ENCODE peak calls at places on chromosome 7, in five cellular contexts. C is cardiac muscle cell, Q is psoas muscle, N is endodermal cell, J is IMR-90. M is an unnamed sample. For H3K4me1, the result is how much of the 10 kb centered on the place peaks cover.

GRCh38 chr7:94888542-94888941 is 18.9 kb upstream of the PPP1R9A start:
- DNase-seq in C (peak), Q (no peak), N (no peak), J (no peak), M (no peak)

GRCh38 chr7:45150199-45150598 is 7.4 kb upstream of the RAMP3 start:
- DNase-seq in C (no peak), Q (peak), N (peak), J (no peak), M (no peak)

GRCh38 chr7:138538518-138538917 is 78.5 kb downstream of the TRIM24 start:
- DNase-seq in C (no peak), Q (no peak), N (no peak), J (peak), M (no peak)

GRCh38 chr7:127396184-127396583 is 3.7 kb upstream of the ZNF800 start:
- DNase-seq in C (no peak), Q (no peak), N (peak), J (no peak), M (no peak)

GRCh38 chr7:138665249-138665648 is 35.9 kb downstream of the SVOPL start:
- DNase-seq in C (no peak), Q (no peak), N (no peak), J (no peak), M (no peak)

GRCh38 chr7:70060298-70061068 is 462.2 kb downstream of the AUTS2 start:
- DNase-seq in C (no peak), Q (no peak), N (peak), J (no peak), M (no peak)

GRCh38 chr7:77157446-77157845 is 35.0 kb downstream of the CCDC146 start:
- DNase-seq in C (no peak), Q (no peak), N (no peak), J (no peak), M (no peak)

GRCh38 chr7:11077816-11078215 is 104.1 kb downstream of the PHF14 start:
- DNase-seq in C (no peak), Q (no peak), N (no peak), J (no peak), M (no peak)

GRCh38 chr7:52163311-52163710 is 846.7 kb upstream of the COBL start:
- DNase-seq in C (no peak), Q (no peak), N (no peak), J (no peak), M (no peak)
- H3K4me1 ChIP-seq in C (under half), Q (under half), N (under half), J (under half), M (under half)

DNA sequence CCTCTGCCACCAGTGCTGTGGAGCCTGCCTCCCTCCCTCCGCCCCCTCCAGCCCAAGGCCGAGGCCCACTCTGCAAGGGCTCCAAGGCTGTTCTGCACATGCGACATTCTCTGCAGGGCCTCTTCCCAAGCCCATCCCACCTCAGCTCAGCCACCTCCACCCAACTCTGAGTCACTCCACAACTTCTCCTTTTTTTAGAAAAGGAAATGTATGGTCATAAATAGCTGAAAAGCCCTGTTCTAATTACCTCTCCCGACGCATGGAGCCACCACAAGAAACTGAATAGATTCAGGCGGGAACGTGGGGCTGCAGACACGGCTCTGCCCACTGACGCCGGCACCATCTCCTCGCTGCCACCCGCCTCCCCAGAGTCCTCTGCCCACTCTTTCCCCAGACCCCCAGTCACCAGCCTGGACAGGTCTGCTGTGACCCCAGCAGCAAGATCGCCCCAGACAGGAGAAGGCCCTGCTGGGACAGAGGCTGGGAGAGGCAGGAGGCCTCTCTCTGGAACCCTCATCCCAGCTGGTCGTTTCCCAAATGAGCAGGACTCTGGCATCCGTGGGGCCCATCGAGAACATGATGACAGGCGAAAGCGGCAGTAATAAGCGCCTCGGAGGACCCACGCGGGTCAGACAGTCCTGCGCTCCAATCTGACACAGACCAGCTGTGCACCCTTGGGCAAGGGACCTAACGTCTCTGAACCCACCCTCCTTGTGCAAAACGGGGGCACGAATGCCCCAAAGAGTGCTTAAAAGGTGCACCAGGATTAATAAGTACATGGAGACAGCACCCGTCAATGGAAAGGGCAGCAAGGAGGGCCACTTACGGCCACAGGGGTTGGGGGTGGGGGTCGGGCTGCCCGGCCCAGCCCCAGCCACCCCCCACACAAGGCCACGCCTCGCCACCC is 213.7 kb downstream of the MAD1L1 start:
- DNase-seq in C (peak), Q (peak), N (no peak), J (peak), M (peak)
- H3K4me3 ChIP-seq in C (no peak), Q (peak), N (no peak), J (no peak), M (peak)

DNA sequence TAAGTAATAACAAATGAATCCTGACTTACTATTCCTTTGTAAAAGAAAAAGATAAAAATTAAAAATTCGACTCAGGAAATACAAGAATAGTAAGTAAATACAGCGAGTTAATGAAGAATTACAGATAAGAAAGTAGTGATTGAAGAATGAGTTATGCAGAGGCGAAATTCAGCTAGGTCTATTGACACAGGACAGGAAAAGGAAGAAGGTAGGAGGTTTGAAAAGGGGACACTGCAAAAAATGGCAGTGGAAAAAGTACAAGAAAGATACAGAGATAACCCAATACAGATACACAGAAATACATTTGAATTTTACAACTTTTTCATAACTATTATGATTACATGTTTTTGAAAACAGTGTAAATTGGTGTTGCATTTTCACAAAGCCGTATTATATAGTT is 28.0 kb downstream of the JAZF1 start:
- DNase-seq in C (no peak), Q (no peak), N (no peak), J (no peak), M (no peak)
- H3K27ac ChIP-seq in C (no peak), Q (no peak), N (no peak), J (no peak), M (no peak)

DNA sequence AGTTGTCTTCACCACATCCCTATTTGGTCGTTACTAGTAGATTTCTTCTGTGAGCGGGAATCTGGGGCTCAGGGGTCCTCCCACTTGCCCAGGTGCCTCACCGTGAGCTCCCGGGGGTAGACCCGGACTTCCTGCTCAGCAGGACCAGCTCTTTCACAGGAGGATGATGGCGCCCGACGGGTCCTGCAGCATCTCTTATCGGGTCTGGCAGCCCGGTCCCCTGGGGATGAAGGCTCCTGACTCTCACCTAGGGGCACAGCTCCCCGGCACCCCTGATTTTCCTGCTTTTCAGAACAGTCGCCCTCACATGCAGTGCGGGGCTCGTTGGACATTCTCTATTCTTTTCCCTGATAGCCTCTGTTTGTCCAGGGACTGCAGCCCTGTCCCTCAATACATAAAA is 33.0 kb upstream of the SHH start:
- DNase-seq in C (no peak), Q (no peak), N (peak), J (no peak), M (no peak)
- H3K4me1 ChIP-seq in C (under half), Q (under half), N (under half), J (under half), M (under half)

GRCh38 chr7:134548877-134549276 is at the start of gene AKR1B15:
- DNase-seq in C (no peak), Q (peak), N (no peak), J (peak), M (no peak)
- H3K4me3 ChIP-seq in C (no peak), Q (peak), N (peak), J (no peak), M (peak)

GRCh38 chr7:151382079-151382885 is 27.6 kb downstream of the WDR86 start:
- DNase-seq in C (no peak), Q (no peak), N (peak), J (no peak), M (peak)
- H3K27ac ChIP-seq in C (no peak), Q (no peak), N (no peak), J (no peak), M (no peak)